ENCODE peak calls at places on chromosomes 1 and 21, in five cellular contexts. One of them, this sample, is unnamed. For H3K36me3, the result is how much of the 10 kb centered on the place peaks cover.

GRCh38 chr1:224879404-224879803 is 50.1 kb upstream of the DNAH14 start:
- DNase-seq in HCT116: no peak
- DNase-seq in fibroblast of lung: peak
- DNase-seq in lung: no peak
- DNase-seq in brain microvascular endothelial cell: peak
- DNase-seq in this sample: no peak

GRCh38 chr1:157803851-157804250 is 16.1 kb downstream of the FCRL1 start:
- DNase-seq in HCT116: no peak
- DNase-seq in fibroblast of lung: no peak
- DNase-seq in lung: no peak
- DNase-seq in brain microvascular endothelial cell: no peak
- DNase-seq in this sample: no peak

GRCh38 chr1:169348356-169349036 is 19.1 kb downstream of the NME7 start:
- DNase-seq in HCT116: peak
- DNase-seq in fibroblast of lung: peak
- DNase-seq in lung: no peak
- DNase-seq in brain microvascular endothelial cell: peak
- DNase-seq in this sample: peak

GRCh38 chr1:3132685-3133084 is 63.7 kb downstream of the PRDM16 start:
- DNase-seq in HCT116: no peak
- DNase-seq in fibroblast of lung: no peak
- DNase-seq in lung: no peak
- DNase-seq in brain microvascular endothelial cell: no peak
- DNase-seq in this sample: no peak

GRCh38 chr1:17566892-17567291 is 27.4 kb downstream of the ARHGEF10L start:
- DNase-seq in HCT116: no peak
- DNase-seq in fibroblast of lung: no peak
- DNase-seq in lung: no peak
- DNase-seq in brain microvascular endothelial cell: no peak
- DNase-seq in this sample: no peak

GRCh38 chr1:227312364-227313025 is 5.8 kb downstream of the CDC42BPA start:
- DNase-seq in HCT116: no peak
- DNase-seq in fibroblast of lung: no peak
- DNase-seq in lung: no peak
- DNase-seq in brain microvascular endothelial cell: no peak
- DNase-seq in this sample: no peak

GRCh38 chr1:33955101-33955500 is 91.2 kb downstream of the HMGB4 start:
- DNase-seq in HCT116: no peak
- DNase-seq in fibroblast of lung: no peak
- DNase-seq in lung: no peak
- DNase-seq in brain microvascular endothelial cell: no peak
- DNase-seq in this sample: no peak

GRCh38 chr1:47707887-47708535 is 270.2 kb downstream of the FOXD2 start:
- DNase-seq in HCT116: no peak
- DNase-seq in fibroblast of lung: no peak
- DNase-seq in lung: no peak
- DNase-seq in brain microvascular endothelial cell: no peak
- DNase-seq in this sample: no peak

GRCh38 chr1:246161626-246162025 is 345.5 kb downstream of the SMYD3 start:
- DNase-seq in HCT116: no peak
- DNase-seq in fibroblast of lung: peak
- DNase-seq in lung: no peak
- DNase-seq in brain microvascular endothelial cell: peak
- DNase-seq in this sample: no peak

GRCh38 chr1:243883551-243883950 is 33.5 kb upstream of the AKT3 start:
- DNase-seq in HCT116: no peak
- DNase-seq in fibroblast of lung: no peak
- DNase-seq in lung: no peak
- DNase-seq in brain microvascular endothelial cell: peak
- DNase-seq in this sample: no peak

GRCh38 chr1:54971317-54971791 is 9.1 kb upstream of the TMEM61 start:
- DNase-seq in HCT116: peak
- DNase-seq in fibroblast of lung: no peak
- DNase-seq in lung: no peak
- DNase-seq in brain microvascular endothelial cell: no peak
- DNase-seq in this sample: no peak

GRCh38 chr1:45455162-45455561 is 35.8 kb downstream of the TESK2 start:
- DNase-seq in HCT116: no peak
- DNase-seq in fibroblast of lung: peak
- DNase-seq in lung: no peak
- DNase-seq in brain microvascular endothelial cell: no peak
- DNase-seq in this sample: no peak

GRCh38 chr21:42443876-42444744 is 40.4 kb downstream of the UBASH3A start:
- DNase-seq in HCT116: no peak
- DNase-seq in fibroblast of lung: no peak
- DNase-seq in lung: no peak
- DNase-seq in brain microvascular endothelial cell: no peak
- DNase-seq in this sample: no peak
- H3K36me3 ChIP-seq in HCT116: under half
- H3K36me3 ChIP-seq in fibroblast of lung: under half
- H3K36me3 ChIP-seq in lung: under half
- H3K36me3 ChIP-seq in brain microvascular endothelial cell: under half
- H3K36me3 ChIP-seq in this sample: under half

DNA sequence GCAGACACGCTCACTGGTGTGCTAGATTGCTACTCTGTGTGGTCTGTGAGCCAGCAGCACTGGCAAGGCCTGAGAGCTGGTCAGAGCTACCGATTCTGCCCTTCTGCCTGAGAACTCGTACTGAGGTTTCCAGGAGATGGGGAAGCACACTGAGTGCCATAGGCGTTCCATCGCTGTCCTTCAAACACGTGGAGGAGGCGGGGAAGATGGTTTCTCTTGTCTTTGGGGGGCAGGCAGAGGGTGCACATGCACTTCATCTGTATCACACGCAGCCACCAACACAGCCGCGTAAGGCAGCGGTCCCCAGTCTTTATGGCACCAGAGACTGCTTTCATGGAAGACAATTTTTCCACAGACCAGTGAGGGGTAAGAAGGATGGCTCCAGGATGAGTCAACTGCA is 23.8 kb upstream of the MX1 start:
- DNase-seq in HCT116: no peak
- DNase-seq in fibroblast of lung: no peak
- DNase-seq in lung: no peak
- DNase-seq in brain microvascular endothelial cell: no peak
- DNase-seq in this sample: no peak
- H3K36me3 ChIP-seq in HCT116: under half
- H3K36me3 ChIP-seq in fibroblast of lung: under half
- H3K36me3 ChIP-seq in lung: under half
- H3K36me3 ChIP-seq in brain microvascular endothelial cell: under half
- H3K36me3 ChIP-seq in this sample: under half

GRCh38 chr1:32023351-32023750 is 9.7 kb downstream of the KHDRBS1 start:
- DNase-seq in HCT116: no peak
- DNase-seq in fibroblast of lung: no peak
- DNase-seq in lung: no peak
- DNase-seq in brain microvascular endothelial cell: no peak
- DNase-seq in this sample: no peak

GRCh38 chr1:32031578-32032286 is 18.1 kb downstream of the KHDRBS1 start:
- DNase-seq in HCT116: no peak
- DNase-seq in fibroblast of lung: peak
- DNase-seq in lung: no peak
- DNase-seq in brain microvascular endothelial cell: peak
- DNase-seq in this sample: no peak

GRCh38 chr1:32025515-32025914 is 11.8 kb downstream of the KHDRBS1 start:
- DNase-seq in HCT116: no peak
- DNase-seq in fibroblast of lung: no peak
- DNase-seq in lung: no peak
- DNase-seq in brain microvascular endothelial cell: no peak
- DNase-seq in this sample: no peak

GRCh38 chr1:32032287-32032639 is 18.6 kb downstream of the KHDRBS1 start:
- DNase-seq in HCT116: no peak
- DNase-seq in fibroblast of lung: no peak
- DNase-seq in lung: no peak
- DNase-seq in brain microvascular endothelial cell: no peak
- DNase-seq in this sample: no peak

GRCh38 chr1:32028746-32029145 is 15.1 kb downstream of the KHDRBS1 start:
- DNase-seq in HCT116: no peak
- DNase-seq in fibroblast of lung: no peak
- DNase-seq in lung: no peak
- DNase-seq in brain microvascular endothelial cell: no peak
- DNase-seq in this sample: no peak
- H3K36me3 ChIP-seq in HCT116: under half
- H3K36me3 ChIP-seq in fibroblast of lung: under half
- H3K36me3 ChIP-seq in lung: under half
- H3K36me3 ChIP-seq in brain microvascular endothelial cell: under half
- H3K36me3 ChIP-seq in this sample: under half

GRCh38 chr21:28992526-28993292 is at the start of gene LTN1:
- DNase-seq in HCT116: peak
- DNase-seq in fibroblast of lung: peak
- DNase-seq in lung: peak
- DNase-seq in brain microvascular endothelial cell: peak
- DNase-seq in this sample: peak
- H3K36me3 ChIP-seq in HCT116: under half
- H3K36me3 ChIP-seq in fibroblast of lung: under half
- H3K36me3 ChIP-seq in lung: under half
- H3K36me3 ChIP-seq in brain microvascular endothelial cell: under half
- H3K36me3 ChIP-seq in this sample: under half

GRCh38 chr1:91707890-91708218 is 178.1 kb downstream of the TGFBR3 start:
- DNase-seq in HCT116: no peak
- DNase-seq in fibroblast of lung: no peak
- DNase-seq in lung: no peak
- DNase-seq in brain microvascular endothelial cell: no peak
- DNase-seq in this sample: no peak
- H3K36me3 ChIP-seq in HCT116: under half
- H3K36me3 ChIP-seq in fibroblast of lung: under half
- H3K36me3 ChIP-seq in lung: under half
- H3K36me3 ChIP-seq in brain microvascular endothelial cell: under half
- H3K36me3 ChIP-seq in this sample: under half

GRCh38 chr21:46361937-46362336 is 38.0 kb downstream of the PCNT start:
- DNase-seq in HCT116: no peak
- DNase-seq in fibroblast of lung: no peak
- DNase-seq in lung: no peak
- DNase-seq in brain microvascular endothelial cell: no peak
- DNase-seq in this sample: no peak
- H3K36me3 ChIP-seq in HCT116: under half
- H3K36me3 ChIP-seq in fibroblast of lung: under half
- H3K36me3 ChIP-seq in lung: under half
- H3K36me3 ChIP-seq in brain microvascular endothelial cell: under half
- H3K36me3 ChIP-seq in this sample: under half

DNA sequence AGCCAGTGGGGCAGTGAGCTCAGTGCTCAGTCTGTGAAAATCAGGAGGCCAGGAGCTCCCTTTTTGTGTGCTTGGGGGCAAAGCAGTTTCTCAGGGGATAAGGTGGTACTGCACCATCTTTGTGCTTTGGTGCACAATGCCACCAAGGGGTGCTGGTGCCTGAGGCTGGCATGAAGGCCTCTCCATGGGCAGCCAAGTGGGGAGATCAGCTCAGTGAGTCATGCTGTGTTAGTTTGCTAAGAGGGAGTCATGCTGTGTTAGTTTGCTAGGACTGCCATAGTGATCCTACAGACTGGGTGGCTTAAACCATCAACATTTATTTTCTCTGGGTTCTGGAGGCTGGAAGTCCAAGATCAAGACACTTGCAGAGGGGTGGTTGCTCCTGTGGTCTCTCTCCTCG is 428.1 kb downstream of the PRDM2 start:
- DNase-seq in HCT116: no peak
- DNase-seq in fibroblast of lung: no peak
- DNase-seq in lung: no peak
- DNase-seq in brain microvascular endothelial cell: no peak
- DNase-seq in this sample: no peak
- H3K36me3 ChIP-seq in HCT116: under half
- H3K36me3 ChIP-seq in fibroblast of lung: under half
- H3K36me3 ChIP-seq in lung: under half
- H3K36me3 ChIP-seq in brain microvascular endothelial cell: under half
- H3K36me3 ChIP-seq in this sample: under half

DNA sequence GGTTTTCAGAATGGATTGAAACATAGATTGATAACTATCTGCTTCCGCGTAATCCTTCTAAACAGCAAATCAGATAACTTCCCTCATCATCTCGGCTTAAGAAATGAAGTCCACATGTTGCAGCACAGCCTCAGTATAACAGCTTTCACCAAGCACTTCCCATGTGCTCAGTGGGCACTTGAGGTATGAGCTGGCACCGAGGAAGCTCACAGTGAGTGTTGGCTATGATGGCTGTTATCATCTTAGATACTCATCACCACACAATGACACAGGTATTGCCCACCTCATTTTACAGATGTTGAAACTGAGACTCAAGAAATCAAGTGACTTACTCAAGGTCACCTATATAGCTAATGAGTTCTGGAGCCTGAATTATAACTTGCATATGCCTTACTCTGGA is 43.3 kb downstream of the RCSD1 start:
- DNase-seq in HCT116: no peak
- DNase-seq in fibroblast of lung: no peak
- DNase-seq in lung: no peak
- DNase-seq in brain microvascular endothelial cell: no peak
- DNase-seq in this sample: no peak
- H3K36me3 ChIP-seq in HCT116: under half
- H3K36me3 ChIP-seq in fibroblast of lung: under half
- H3K36me3 ChIP-seq in lung: under half
- H3K36me3 ChIP-seq in brain microvascular endothelial cell: under half
- H3K36me3 ChIP-seq in this sample: under half